ENCODE peak calls at places on chromosomes 6 and 20, in ten cellular contexts. X is left colon; I is LHCN-M2; H is mucosa of gallbladder; L is neuronal stem cell; Z is iris pigment epithelial cell; T is NCI-H1092; Y is activated CD4-positive, alpha-beta T cell treated with anti-CD3 and anti-CD28 coated beads for 1 hour; M is WTC11; K is breast epithelium. P is an unnamed sample.

GRCh38 chr6:53439556-53439955 is 90.8 kb upstream of the ELOVL5 start:
- DNase-seq in X (no peak), I (peak; percentile 38), H (no peak), L (no peak), Z (peak; percentile 40), T (no peak), Y (no peak), M (no peak), K (no peak), P (no peak)

GRCh38 chr6:160949531-160949930 is 42.0 kb upstream of the MAP3K4 start:
- DNase-seq in X (no peak), I (no peak), H (no peak), L (no peak), Z (no peak), T (no peak), Y (no peak), M (no peak), K (no peak), P (no peak)

GRCh38 chr20:15579703-15580102 is 993.5 kb downstream of the KIF16B start:
- DNase-seq in X (no peak), I (no peak), H (no peak), L (no peak), Z (no peak), T (no peak), Y (no peak), M (no peak), K (no peak), P (no peak)

GRCh38 chr6:65642776-65643175 is 64.2 kb downstream of the EYS start:
- DNase-seq in X (no peak), I (no peak), H (no peak), L (no peak), Z (no peak), T (no peak), Y (no peak), M (no peak), K (no peak), P (no peak)

GRCh38 chr6:105624055-105624454 is 221.2 kb upstream of the PREP start:
- DNase-seq in X (no peak), I (no peak), H (no peak), L (no peak), Z (no peak), T (no peak), Y (no peak), M (no peak), K (no peak), P (no peak)

GRCh38 chr20:46634528-46634927 is 16.7 kb downstream of the SLC13A3 start:
- DNase-seq in X (no peak), I (no peak), H (no peak), L (no peak), Z (no peak), T (no peak), Y (no peak), M (no peak), K (no peak), P (no peak)

GRCh38 chr6:111950661-111951426 is 77.6 kb upstream of the FYN start:
- DNase-seq in X (no peak), I (peak; percentile 63), H (no peak), L (no peak), Z (peak; percentile 57), T (peak; percentile 95), Y (no peak), M (no peak), K (no peak), P (no peak)

GRCh38 chr6:37131104-37131959 is 38.6 kb upstream of the PIM1 start:
- DNase-seq in X (peak; percentile 64), I (peak; percentile 80), H (peak; percentile 75), L (no peak), Z (peak; percentile 21), T (peak; percentile 35), Y (no peak), M (no peak), K (no peak), P (peak; percentile 85)

GRCh38 chr20:37913563-37914366 is 10.8 kb downstream of the VSTM2L start:
- DNase-seq in X (no peak), I (no peak), H (no peak), L (no peak), Z (no peak), T (no peak), Y (no peak), M (no peak), K (no peak), P (no peak)

GRCh38 chr6:107046316-107046715 is 18.3 kb downstream of the MTRES1 start:
- DNase-seq in X (no peak), I (no peak), H (no peak), L (peak; percentile 70), Z (peak; percentile 53), T (peak; percentile 81), Y (no peak), M (no peak), K (no peak), P (no peak)

GRCh38 chr6:65745614-65746013 is 38.6 kb upstream of the EYS start:
- DNase-seq in X (no peak), I (no peak), H (no peak), L (no peak), Z (no peak), T (no peak), Y (no peak), M (no peak), K (no peak), P (no peak)

GRCh38 chr6:137704802-137705165 is 162.3 kb upstream of the TNFAIP3 start:
- DNase-seq in X (no peak), I (no peak), H (no peak), L (no peak), Z (no peak), T (no peak), Y (no peak), M (no peak), K (no peak), P (no peak)

GRCh38 chr6:160069050-160069454 is 52.6 kb upstream of the SLC22A1 start:
- DNase-seq in X (no peak), I (no peak), H (no peak), L (no peak), Z (no peak), T (no peak), Y (no peak), M (no peak), K (no peak), P (no peak)

GRCh38 chr20:37524221-37524700 is 3.2 kb downstream of the NNAT start:
- DNase-seq in X (peak; percentile 57), I (peak; percentile 92), H (no peak), L (no peak), Z (no peak), T (no peak), Y (no peak), M (no peak), K (no peak), P (no peak)